ENCODE peak calls at places on chromosome 10, in seven cellular contexts. M is WERI-Rb-1, Q is tibial artery, B is psoas muscle, K is breast epithelium, R is neural progenitor cell, Z is SJSA1. U is an unnamed sample. For H3K27me3, the result is how much of the 10 kb centered on the place peaks cover.

GRCh38 chr10:76973091-76973514 is 664.5 kb downstream of the KCNMA1 start:
- DNase-seq in K (no peak), R (no peak), B (no peak), M (no peak), Q (no peak), Z (no peak), U (no peak)

GRCh38 chr10:17782921-17783665 is 26.1 kb upstream of the MRC1 start:
- DNase-seq in M (no peak), B (peak), Q (no peak), R (no peak), K (no peak), Z (peak), U (no peak)

GRCh38 chr10:52322941-52323340 is 8.9 kb downstream of the DKK1 start:
- DNase-seq in R (no peak), B (no peak), Z (no peak), M (no peak), K (no peak), Q (no peak), U (no peak)

GRCh38 chr10:132065491-132066105 is at the start of gene JAKMIP3:
- DNase-seq in Z (peak), B (peak), R (peak), K (no peak), M (no peak), Q (peak), U (peak)

GRCh38 chr10:127012769-127013152 is 107.5 kb downstream of the DOCK1 start:
- DNase-seq in R (no peak), Z (no peak), K (peak), Q (peak), B (peak), M (peak), U (peak)

GRCh38 chr10:97463363-97464132 is 17.6 kb downstream of the ZDHHC16 start:
- DNase-seq in M (peak), K (no peak), B (no peak), Z (peak), R (peak), Q (no peak), U (no peak)

GRCh38 chr10:63114031-63114814 is 18.9 kb upstream of the NRBF2 start:
- DNase-seq in K (peak), M (no peak), B (peak), R (no peak), Z (no peak), Q (peak), U (peak)

GRCh38 chr10:132407846-132408278 is 10.9 kb downstream of the PWWP2B start:
- DNase-seq in B (no peak), R (no peak), Z (no peak), M (peak), Q (no peak), K (peak), U (no peak)

GRCh38 chr10:70598857-70599295 is 3.7 kb downstream of the PRF1 start:
- DNase-seq in Q (no peak), M (no peak), Z (no peak), B (no peak), K (no peak), R (no peak), U (peak)

GRCh38 chr10:34743804-34744203 is 71.3 kb downstream of the PARD3 start:
- DNase-seq in R (no peak), Q (peak), K (no peak), Z (no peak), M (no peak), B (peak), U (peak)

GRCh38 chr10:83806716-83807115 is 332.6 kb upstream of the GHITM start:
- DNase-seq in K (no peak), Z (no peak), B (no peak), Q (no peak), M (no peak), R (no peak), U (no peak)

GRCh38 chr10:72834183-72834825 is 59.2 kb upstream of the OIT3 start:
- DNase-seq in M (peak), R (peak), B (no peak), K (no peak), Z (peak), Q (peak), U (no peak)

GRCh38 chr10:78712147-78712546 is 356.6 kb upstream of the ZMIZ1 start:
- DNase-seq in M (no peak), K (no peak), Q (no peak), Z (no peak), R (no peak), B (no peak), U (no peak)

GRCh38 chr10:30357075-30357801 is 8.2 kb upstream of the MTPAP start:
- DNase-seq in K (no peak), R (no peak), M (no peak), Z (no peak), B (no peak), Q (no peak), U (no peak)

GRCh38 chr10:111774486-111774885 is 409.1 kb downstream of the GPAM start:
- DNase-seq in Z (no peak), B (no peak), Q (no peak), K (no peak), M (no peak), R (no peak), U (no peak)

GRCh38 chr10:33116293-33116697 is 158.3 kb upstream of the ITGB1 start:
- DNase-seq in M (peak), Z (peak), B (no peak), K (no peak), R (peak), Q (peak), U (no peak)

GRCh38 chr10:127564644-127565043 is 15.5 kb downstream of the NPS start:
- DNase-seq in M (no peak), B (no peak), K (no peak), R (no peak), Q (no peak), Z (no peak), U (no peak)

GRCh38 chr10:117969592-117969991 is 77.1 kb downstream of the RAB11FIP2 start:
- DNase-seq in M (no peak), B (no peak), Z (no peak), R (no peak), K (no peak), Q (no peak), U (no peak)

GRCh38 chr10:124642076-124642710 is 102.0 kb downstream of the FAM53B start:
- DNase-seq in K (no peak), R (no peak), Z (no peak), M (no peak), Q (no peak), B (no peak), U (peak)

GRCh38 chr10:125116652-125117310 is 43.6 kb downstream of the CTBP2 start:
- DNase-seq in B (no peak), Q (no peak), M (no peak), Z (no peak), K (no peak), R (no peak), U (no peak)

DNA sequence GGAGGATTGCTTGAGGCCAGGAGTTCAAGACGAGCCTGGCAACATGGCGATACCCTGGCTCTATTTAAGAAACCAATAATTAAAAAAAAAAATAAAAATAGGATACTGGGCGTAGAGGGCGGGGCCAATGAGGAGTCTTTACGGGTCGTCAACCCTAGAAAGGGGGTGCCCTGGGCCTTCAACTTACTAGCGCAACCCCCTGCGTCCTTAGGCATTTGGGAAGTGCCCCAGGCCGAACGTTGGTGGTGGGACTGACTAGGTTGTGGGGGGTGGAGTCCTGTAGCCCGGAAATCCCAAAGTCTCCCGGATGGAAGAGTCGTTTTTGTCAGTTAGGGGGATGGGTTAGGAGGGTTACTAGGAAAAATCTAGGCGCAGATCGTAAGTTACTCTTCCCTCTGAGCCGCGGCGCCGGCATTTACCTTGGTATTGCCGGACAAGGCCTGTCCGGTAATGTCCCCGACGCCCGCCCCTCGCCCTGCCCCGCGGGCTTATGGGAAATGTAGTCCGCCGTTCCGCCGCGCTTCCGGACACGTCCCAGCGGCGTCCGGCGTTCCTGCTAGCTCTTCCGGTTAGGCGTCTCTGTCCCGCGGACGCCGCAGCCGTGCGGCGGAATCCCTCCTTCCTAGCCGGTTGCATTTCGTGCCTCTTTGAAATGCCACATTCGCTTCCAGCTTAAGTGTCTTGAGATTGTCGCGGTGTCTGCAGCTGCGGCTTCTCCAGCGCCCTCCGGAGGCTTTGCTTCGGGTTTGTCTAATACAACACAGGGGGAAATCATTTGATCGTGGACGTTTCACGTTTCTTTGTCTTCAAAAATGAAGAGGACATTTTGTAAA is 1.3 kb upstream of the ACBD5 start:
- DNase-seq in M (peak), R (peak), K (peak), Z (peak), Q (peak), B (peak), U (peak)
- H3K4me3 ChIP-seq in M (peak), R (peak), K (peak), Z (peak), Q (peak), B (peak), U (peak)

GRCh38 chr10:100999742-101000601 is at the start of gene LZTS2:
- DNase-seq in M (no peak), R (peak), Q (no peak), Z (peak), K (no peak), B (peak), U (no peak)

GRCh38 chr10:101002456-101002855 is 2.8 kb downstream of the LZTS2 start:
- DNase-seq in Z (no peak), Q (no peak), R (no peak), K (no peak), M (no peak), B (no peak), U (no peak)

GRCh38 chr10:101000602-101000991 is 989 bp downstream of the LZTS2 start:
- DNase-seq in R (no peak), M (no peak), Q (no peak), Z (no peak), B (peak), K (no peak), U (no peak)

GRCh38 chr10:100998991-100999741 is 442 bp upstream of the LZTS2 start:
- DNase-seq in M (peak), K (peak), B (peak), R (peak), Q (peak), Z (peak), U (peak)

DNA sequence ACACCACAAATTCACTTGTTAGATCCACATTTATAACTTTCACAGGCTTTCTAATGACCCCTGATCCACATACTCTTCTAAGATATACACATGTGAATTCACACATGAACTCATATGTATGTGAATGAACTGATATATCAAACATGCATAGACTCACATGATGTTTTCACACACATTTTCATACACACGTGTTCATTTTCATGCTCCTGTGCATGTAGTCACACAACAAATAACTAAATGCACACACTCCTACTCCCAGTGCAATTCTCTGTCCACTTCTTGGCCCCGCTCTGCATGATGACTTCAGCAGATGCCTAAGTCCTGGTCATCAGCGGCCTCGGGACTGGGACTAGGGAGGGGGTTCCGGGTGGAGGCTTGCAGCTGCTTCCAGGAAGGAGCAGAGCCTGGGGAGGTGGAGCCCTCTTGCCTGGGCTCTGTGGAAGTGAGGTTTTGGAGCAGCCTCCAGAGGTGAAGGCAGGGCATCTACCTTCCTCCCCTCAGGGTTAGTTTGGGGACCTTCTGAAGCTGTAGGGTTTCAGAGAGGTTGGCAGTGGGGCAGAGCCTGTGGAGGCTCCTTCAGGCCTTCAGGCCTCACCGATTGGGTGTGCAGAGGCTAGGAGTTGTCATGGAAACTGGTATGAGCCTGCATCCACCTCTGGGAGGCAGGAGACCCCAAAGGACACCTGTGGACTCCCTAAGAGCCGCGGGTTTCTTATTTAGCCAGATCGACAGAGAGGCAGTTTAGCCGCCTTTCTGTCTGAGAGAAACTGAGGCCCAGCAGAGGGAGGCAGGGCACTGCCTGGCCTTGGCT is 1.8 kb downstream of the LZTS2 start:
- DNase-seq in K (peak), Z (peak), M (peak), B (peak), R (peak), Q (peak), U (peak)
- H3K27ac ChIP-seq in K (peak), Z (peak), M (peak), B (peak), R (no peak), Q (peak), U (peak)

DNA sequence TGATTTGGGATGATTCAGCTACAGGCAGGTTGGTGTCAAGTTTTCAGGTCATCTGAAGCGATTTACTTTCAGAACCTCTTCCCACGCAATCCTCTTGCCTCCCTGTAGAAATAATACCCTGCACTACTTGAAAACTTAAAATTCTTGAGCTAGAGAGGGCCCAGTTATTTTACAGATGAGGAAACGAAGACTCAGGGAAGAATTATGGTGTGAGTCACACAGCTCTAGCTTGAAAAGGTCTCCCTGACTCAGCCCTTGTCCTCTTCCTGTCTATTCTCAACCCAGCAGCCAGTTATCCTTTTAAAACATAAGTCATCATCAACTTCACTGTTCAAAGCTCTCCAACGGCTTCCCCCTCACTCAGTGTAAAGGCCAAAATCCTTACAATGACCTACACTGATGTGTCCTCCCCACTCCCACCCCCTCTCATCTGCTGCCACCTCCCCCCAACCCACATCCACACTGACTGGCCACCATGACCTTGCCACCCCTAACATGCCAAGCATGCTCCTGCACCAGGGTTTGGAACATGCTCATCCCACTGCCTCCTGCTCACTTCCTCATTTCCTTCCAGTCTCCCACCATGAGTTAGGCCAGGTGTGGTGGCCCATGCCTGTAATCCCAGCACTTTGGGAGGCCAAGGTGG is 3.4 kb downstream of the DNMBP start:
- DNase-seq in B (no peak), Z (peak), M (no peak), Q (no peak), R (no peak), K (no peak), U (no peak)
- H3K27me3 ChIP-seq in B (under half), Z (under half), M (under half), Q (under half), R (under half), K (under half), U (under half)

DNA sequence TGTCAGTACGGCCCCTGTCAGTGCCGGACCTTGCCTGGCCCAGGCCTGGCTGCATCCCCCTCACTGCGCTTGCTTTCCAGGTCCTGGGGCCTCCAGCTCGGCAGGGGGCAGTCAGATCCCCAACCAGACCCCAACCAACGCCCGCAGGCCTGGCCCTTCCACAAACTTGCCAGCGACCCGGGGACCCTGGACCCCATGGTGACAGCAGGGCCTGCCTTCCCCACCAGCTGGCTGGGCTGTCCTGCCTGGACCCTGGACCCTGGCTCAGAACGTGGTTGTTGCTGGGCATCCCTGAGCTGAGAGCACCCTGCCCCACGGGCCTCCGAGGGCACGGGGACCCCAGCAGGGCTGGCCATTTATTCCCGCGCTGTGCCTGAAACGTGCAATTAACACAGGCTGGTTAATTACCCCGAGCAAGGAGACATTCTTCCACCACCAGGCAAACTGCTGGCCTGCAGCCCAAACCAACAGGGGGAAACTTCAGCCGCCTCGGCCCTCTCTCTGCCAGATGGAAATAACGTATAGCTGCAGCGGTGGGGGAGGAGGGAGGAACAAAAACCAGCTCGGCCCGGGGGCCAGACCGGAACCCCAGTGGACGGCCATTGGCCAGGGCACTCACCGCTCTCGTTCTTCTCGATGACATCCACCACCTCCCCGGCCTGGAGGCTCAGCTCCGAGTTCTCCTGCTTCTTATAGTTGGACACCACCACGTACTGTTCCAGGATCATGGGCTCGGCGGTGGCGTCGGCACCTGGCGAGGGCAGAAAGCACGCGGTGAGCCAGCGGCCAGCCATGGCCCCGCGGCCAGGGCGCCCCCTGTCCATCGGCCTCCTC is 167.1 kb downstream of the NEURL1 start:
- DNase-seq in K (no peak), Z (peak), R (no peak), B (no peak), Q (no peak), M (no peak), U (no peak)
- H3K4me3 ChIP-seq in K (peak), Z (peak), R (no peak), B (peak), Q (peak), M (no peak), U (peak)